ENCODE peak calls at places on chromosome 17, in five cellular contexts. U is EH, M is Peyer's patch, H is AG10803, J is Panc1. B is an unnamed sample.

GRCh38 chr17:79272666-79273219 is 198.1 kb downstream of the ENGASE start:
- DNase-seq in U (no peak), M (no peak), H (peak), J (peak), B (no peak)

GRCh38 chr17:1573932-1574696 is 11.5 kb upstream of the PITPNA start:
- DNase-seq in U (peak), M (peak), H (peak), J (peak), B (peak)

GRCh38 chr17:12318614-12319266 is 298.1 kb downstream of the MAP2K4 start:
- DNase-seq in U (peak), M (no peak), H (no peak), J (no peak), B (no peak)

GRCh38 chr17:83125515-83126274 is 46.3 kb downstream of the METRNL start:
- DNase-seq in U (peak), M (peak), H (peak), J (no peak), B (peak)

GRCh38 chr17:82848022-82848592 is 8.3 kb upstream of the ZNF750 start:
- DNase-seq in U (peak), M (peak), H (peak), J (no peak), B (peak)

GRCh38 chr17:35729405-35729833 is 2.0 kb upstream of the RASL10B start:
- DNase-seq in U (no peak), M (no peak), H (no peak), J (no peak), B (no peak)

GRCh38 chr17:48626470-48627241 is 498 bp upstream of the HOXB9 start:
- DNase-seq in U (no peak), M (peak), H (peak), J (no peak), B (no peak)

GRCh38 chr17:77619851-77620250 is 338.7 kb upstream of the TNRC6C start:
- DNase-seq in U (peak), M (no peak), H (peak), J (no peak), B (no peak)

GRCh38 chr17:50076591-50077235 is 18.4 kb upstream of the PDK2 start:
- DNase-seq in U (no peak), M (peak), H (no peak), J (no peak), B (no peak)

GRCh38 chr17:48611213-48611612 is 396 bp upstream of the HOXB7 start:
- DNase-seq in U (no peak), M (no peak), H (no peak), J (no peak), B (no peak)

GRCh38 chr17:47955497-47956461 is 1.9 kb downstream of the PRR15L start:
- DNase-seq in U (no peak), M (peak), H (no peak), J (no peak), B (peak)